ENCODE peak calls at places on chromosomes 1 and 21, in six cellular contexts. S, D, T, Q, I and J are unnamed samples. For H3K4me1, the result is how much of the 10 kb centered on the place peaks cover.

GRCh38 chr1:160366731-160367515 is at the start of gene NHLH1:
- DNase-seq in I (no peak), T (no peak), D (no peak), Q (no peak), S (no peak), J (no peak)

GRCh38 chr1:245585252-245585959 is 430.6 kb downstream of the KIF26B start:
- DNase-seq in Q (no peak), I (no peak), S (no peak), D (no peak), T (no peak), J (no peak)

GRCh38 chr1:66334311-66334710 is 199.6 kb upstream of the SGIP1 start:
- DNase-seq in I (no peak), Q (no peak), D (no peak), S (no peak), T (no peak), J (no peak)

GRCh38 chr1:205227584-205228006 is at the start of gene TMCC2:
- DNase-seq in D (peak), T (peak), I (peak), Q (peak), S (peak), J (peak)

GRCh38 chr1:161725888-161726630 is 4.7 kb downstream of the FCRLB start:
- DNase-seq in T (peak), D (peak), Q (peak), I (peak), S (peak), J (peak)

GRCh38 chr1:151936653-151937052 is 27.3 kb upstream of the THEM4 start:
- DNase-seq in T (no peak), Q (no peak), I (no peak), S (peak), D (no peak), J (no peak)

GRCh38 chr1:39973503-39974135 is 18.7 kb downstream of the MFSD2A start:
- DNase-seq in T (peak), D (peak), S (peak), Q (peak), I (peak), J (peak)

GRCh38 chr1:153000294-153000693 is 1.3 kb upstream of the SPRR3 start:
- DNase-seq in Q (no peak), D (no peak), S (peak), T (no peak), I (no peak), J (no peak)

GRCh38 chr1:84355556-84355955 is 42.7 kb upstream of the DNASE2B start:
- DNase-seq in S (peak), D (no peak), T (no peak), Q (no peak), I (no peak), J (no peak)

GRCh38 chr1:200907611-200908097 is 13.0 kb downstream of the INAVA start:
- DNase-seq in T (no peak), S (no peak), I (no peak), D (no peak), Q (no peak), J (no peak)

GRCh38 chr21:36209626-36210171 is 53.1 kb downstream of the DOP1B start:
- DNase-seq in S (peak), Q (peak), D (peak), I (no peak), T (peak), J (peak)

GRCh38 chr1:203672354-203672753 is 45.7 kb downstream of the ATP2B4 start:
- DNase-seq in D (no peak), Q (peak), I (peak), S (no peak), T (peak), J (no peak)

GRCh38 chr1:203671808-203672207 is 45.2 kb downstream of the ATP2B4 start:
- DNase-seq in I (no peak), D (no peak), Q (no peak), S (no peak), T (no peak), J (no peak)

GRCh38 chr1:203668401-203668800 is 41.8 kb downstream of the ATP2B4 start:
- DNase-seq in D (peak), T (no peak), Q (no peak), I (no peak), S (no peak), J (no peak)

GRCh38 chr1:203669739-203670138 is 43.1 kb downstream of the ATP2B4 start:
- DNase-seq in Q (no peak), S (no peak), D (no peak), T (no peak), I (no peak), J (no peak)

DNA sequence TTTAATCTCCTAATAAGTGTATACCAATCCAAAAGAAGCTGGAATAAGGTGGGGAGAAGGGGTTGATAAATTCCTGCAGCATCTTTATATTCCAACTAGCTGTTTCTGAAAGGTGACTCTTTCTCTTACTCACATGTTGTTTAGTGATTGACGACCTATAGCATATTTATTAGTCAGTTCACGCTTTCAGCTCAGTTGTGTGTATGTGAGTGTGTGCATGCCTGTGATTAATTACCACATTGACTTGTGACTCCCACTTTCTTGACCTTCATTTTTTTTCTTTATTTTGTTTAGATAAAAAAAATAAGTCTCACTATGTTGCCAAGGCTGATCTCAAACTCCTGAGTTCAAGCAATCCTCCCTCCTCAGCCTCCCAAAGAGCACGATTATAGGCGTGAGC is 44.4 kb downstream of the ATP2B4 start:
- DNase-seq in D (no peak), I (no peak), Q (no peak), T (no peak), S (no peak), J (no peak)
- H3K4me1 ChIP-seq in D (under half), I (half or more), Q (under half), T (under half), S (under half), J (half or more)

GRCh38 chr21:26448751-26449150 is 124.3 kb downstream of the CYYR1 start:
- DNase-seq in S (no peak), D (no peak), Q (no peak), T (no peak), I (no peak), J (no peak)
- H3K4me3 ChIP-seq in S (no peak), D (no peak), Q (no peak), T (no peak), I (no peak), J (no peak)

DNA sequence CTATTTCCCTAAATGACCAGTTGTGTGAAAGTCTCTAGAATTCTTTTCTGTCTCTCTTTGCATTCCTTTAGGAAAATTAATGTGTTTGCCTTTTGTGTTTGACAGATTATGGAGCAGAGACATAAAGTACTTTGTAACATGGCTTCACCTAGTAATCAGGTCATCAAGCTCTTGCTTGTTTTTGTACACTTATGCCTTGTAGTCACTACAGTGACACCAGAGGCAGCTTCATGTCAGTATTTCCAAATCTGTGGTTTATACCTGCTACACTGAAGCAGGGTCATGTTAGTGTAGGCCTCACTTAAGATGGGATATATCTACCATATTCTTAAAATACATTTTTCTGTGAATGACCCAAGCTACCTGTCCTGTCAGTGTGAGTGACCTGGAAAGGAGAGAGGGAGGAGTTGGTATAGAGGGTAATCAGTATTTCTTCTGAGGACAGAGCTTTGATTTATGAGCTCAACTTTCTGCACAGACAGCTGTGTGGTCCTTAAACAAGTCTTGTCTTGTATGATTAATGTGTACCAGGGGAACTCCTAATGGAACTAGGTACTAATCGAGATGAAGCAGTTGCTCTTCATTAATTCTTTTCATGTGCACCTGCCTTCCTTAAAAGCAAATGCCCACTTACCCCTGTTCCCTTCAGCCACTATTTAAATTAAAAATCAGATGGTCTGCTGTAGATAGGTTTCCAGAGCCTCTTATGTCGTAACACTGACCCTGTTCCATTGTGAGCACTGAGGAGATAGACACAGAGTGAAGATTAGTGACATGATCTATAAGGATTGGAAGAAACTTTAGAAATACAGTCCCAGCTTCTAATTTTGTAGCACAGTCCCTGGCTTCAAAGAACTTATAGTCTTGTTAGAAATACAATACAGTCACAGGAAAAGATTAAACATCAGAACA is 45.7 kb downstream of the MACO1 start:
- DNase-seq in S (no peak), I (no peak), D (no peak), T (no peak), Q (no peak), J (no peak)
- H3K4me1 ChIP-seq in S (under half), I (under half), D (under half), T (under half), Q (under half), J (under half)

GRCh38 chr1:219460561-219461511 is 152.1 kb downstream of the ZC3H11B start:
- DNase-seq in I (no peak), Q (no peak), T (no peak), D (no peak), S (no peak), J (no peak)
- H3K4me3 ChIP-seq in I (no peak), Q (no peak), T (no peak), D (no peak), S (no peak), J (no peak)

GRCh38 chr21:43925096-43925481 is 60.1 kb downstream of the AGPAT3 start:
- DNase-seq in I (no peak), D (peak), Q (peak), T (no peak), S (peak), J (no peak)

GRCh38 chr21:43924421-43925095 is 59.5 kb downstream of the AGPAT3 start:
- DNase-seq in I (no peak), D (no peak), T (no peak), Q (no peak), S (no peak), J (no peak)

GRCh38 chr21:43925609-43926008 is 60.6 kb downstream of the AGPAT3 start:
- DNase-seq in S (no peak), D (peak), T (no peak), I (no peak), Q (no peak), J (no peak)

GRCh38 chr21:43927591-43928229 is 62.7 kb downstream of the AGPAT3 start:
- DNase-seq in I (no peak), T (no peak), Q (no peak), D (peak), S (no peak), J (no peak)

DNA sequence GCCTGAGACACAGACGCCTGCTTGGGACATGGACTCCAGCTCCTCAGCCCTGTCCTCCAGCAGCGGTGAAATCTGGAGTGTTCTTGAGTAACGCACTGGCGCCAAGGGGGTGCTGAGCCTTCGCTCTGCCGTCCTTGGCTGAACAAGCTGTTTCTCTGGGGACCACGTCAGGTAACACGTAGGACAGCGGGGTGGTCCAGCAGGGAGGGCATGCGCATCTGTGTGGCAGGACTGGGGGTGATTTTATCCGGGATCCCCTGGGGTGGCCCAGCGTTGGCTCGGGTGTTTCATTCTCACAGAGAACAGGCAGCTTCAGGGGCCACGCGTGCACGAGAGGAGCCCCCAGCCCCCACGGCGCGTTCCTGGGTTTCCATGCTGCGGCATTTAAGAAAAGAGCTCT is 61.2 kb downstream of the AGPAT3 start:
- DNase-seq in S (no peak), D (peak), T (no peak), Q (no peak), I (no peak), J (no peak)
- H3K4me1 ChIP-seq in S (under half), D (half or more), T (under half), Q (under half), I (under half), J (under half)

GRCh38 chr1:30823969-30824735 is 66.6 kb upstream of the LAPTM5 start:
- DNase-seq in I (peak), D (peak), Q (peak), S (peak), T (peak), J (no peak)
- H3K4me3 ChIP-seq in I (peak), D (peak), Q (peak), S (peak), T (peak), J (no peak)

GRCh38 chr1:183816110-183816509 is 11.2 kb downstream of the RGL1 start:
- DNase-seq in I (no peak), T (no peak), D (no peak), S (no peak), Q (no peak), J (no peak)

GRCh38 chr1:183810756-183811155 is 5.8 kb downstream of the RGL1 start:
- DNase-seq in Q (no peak), T (no peak), S (no peak), D (no peak), I (no peak), J (no peak)

GRCh38 chr1:183812111-183812510 is 7.2 kb downstream of the RGL1 start:
- DNase-seq in D (no peak), Q (no peak), I (no peak), T (no peak), S (no peak), J (no peak)

GRCh38 chr1:183810172-183810571 is 5.3 kb downstream of the RGL1 start:
- DNase-seq in D (no peak), S (no peak), Q (no peak), I (no peak), T (no peak), J (no peak)

DNA sequence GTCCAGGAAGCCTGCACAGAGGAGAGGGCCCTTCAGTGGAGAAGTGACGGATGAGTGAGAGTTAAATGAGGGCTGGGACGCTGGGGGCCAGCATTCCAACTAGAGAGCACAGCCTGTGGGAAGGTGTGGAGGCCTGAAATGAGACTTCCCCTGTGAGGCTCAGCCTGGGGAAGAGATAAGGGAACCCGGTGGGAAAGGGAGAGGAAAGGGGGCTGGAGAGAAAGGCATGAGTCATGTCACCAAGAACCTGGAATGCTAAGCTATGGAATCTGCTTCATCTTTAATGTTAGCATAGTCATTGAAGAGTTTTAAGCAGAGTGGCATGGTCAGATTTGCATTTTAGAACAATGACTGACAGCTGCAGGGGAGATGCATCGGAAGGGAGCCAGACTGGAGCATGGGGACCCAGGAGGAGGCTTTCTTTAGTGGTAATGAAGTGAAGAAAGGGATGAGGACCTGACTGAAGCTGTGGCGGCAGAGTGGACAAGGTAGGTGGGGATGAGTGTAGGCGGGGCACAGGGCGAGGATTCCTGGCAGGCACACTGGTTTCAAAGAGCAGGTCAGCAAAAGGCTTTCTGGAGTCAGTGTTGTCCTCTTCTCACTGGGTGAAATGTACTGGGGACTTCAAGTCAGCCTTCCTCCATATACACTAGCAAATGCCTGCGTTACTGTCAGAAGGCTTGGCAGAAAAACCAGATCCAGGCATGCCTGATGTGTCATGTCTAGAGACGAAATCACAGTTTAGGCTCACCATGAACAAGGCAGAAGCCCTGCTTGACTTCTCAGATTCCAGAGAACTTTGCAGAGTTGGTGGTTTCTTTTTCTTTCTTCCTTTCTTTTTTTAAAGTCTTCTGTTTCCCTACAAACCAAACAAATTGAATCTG is 8.0 kb downstream of the RGL1 start:
- DNase-seq in Q (no peak), S (peak), T (no peak), I (no peak), D (no peak), J (no peak)
- H3K4me1 ChIP-seq in Q (under half), S (under half), T (under half), I (half or more), D (under half), J (under half)

GRCh38 chr1:155070721-155071556 is 7.4 kb downstream of the EFNA4 start:
- DNase-seq in S (peak), D (peak), Q (peak), T (peak), I (peak), J (peak)

GRCh38 chr1:155068599-155068998 is 5.1 kb downstream of the EFNA4 start:
- DNase-seq in S (no peak), T (no peak), Q (no peak), I (no peak), D (no peak), J (no peak)

GRCh38 chr1:155069551-155070391 is 6.2 kb downstream of the EFNA4 start:
- DNase-seq in I (no peak), Q (peak), S (no peak), T (no peak), D (no peak), J (no peak)

GRCh38 chr1:155071701-155072100 is 6.9 kb upstream of the EFNA3 start:
- DNase-seq in Q (no peak), D (no peak), I (no peak), S (peak), T (no peak), J (no peak)

GRCh38 chr1:155070392-155070700 is 6.8 kb downstream of the EFNA4 start:
- DNase-seq in D (no peak), Q (no peak), T (no peak), S (no peak), I (no peak), J (no peak)
- H3K4me3 ChIP-seq in D (no peak), Q (peak), T (peak), S (no peak), I (peak), J (peak)

DNA sequence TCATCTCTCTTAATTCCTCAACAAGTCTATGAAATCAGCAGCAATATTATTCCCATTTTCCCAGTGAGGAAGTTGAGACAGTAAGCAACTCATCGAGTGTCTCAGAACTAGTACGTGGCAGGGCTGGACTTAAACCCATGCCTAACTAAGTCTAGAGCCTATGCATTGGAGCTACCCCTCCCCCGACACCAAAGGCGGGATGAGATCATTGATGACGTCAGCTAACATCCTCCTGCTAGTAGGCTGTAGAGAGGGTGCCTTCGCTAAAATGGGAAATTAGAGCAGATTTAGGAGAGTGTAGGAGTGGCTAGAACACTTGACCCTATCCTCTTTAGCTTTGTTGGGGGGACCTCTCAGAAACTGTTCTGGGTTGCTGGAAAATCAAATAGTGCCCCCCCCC is 7.7 kb upstream of the KAZN start:
- DNase-seq in Q (no peak), D (no peak), T (no peak), S (peak), I (no peak), J (no peak)
- H3K4me1 ChIP-seq in Q (under half), D (under half), T (under half), S (under half), I (under half), J (under half)

GRCh38 chr1:179742717-179743678 is at the start of gene FAM163A:
- DNase-seq in S (peak), T (no peak), Q (no peak), D (no peak), I (no peak), J (no peak)
- H3K4me3 ChIP-seq in S (no peak), T (peak), Q (peak), D (peak), I (peak), J (no peak)